ENCODE peak calls at places on chromosomes 11 and 22, in eight cellular contexts. J is aorta; K is upper lobe of left lung; U is HCT116; R is left lung; I is mucosa of descending colon; A is pancreas; X is activated CD8-positive, alpha-beta memory T cell treated with anti-CD3 and anti-CD28 coated beads, Interleukin-2, amount 10 ng/mL, durations not matched to agents 7 days and 5 days. S is an unnamed sample.
A peak's percentile ranks its signal among the peaks of the same experiment; 100 is the strongest.

GRCh38 chr11:122803716-122804115 is 34.6 kb upstream of the CRTAM start:
- ATAC-seq in J (no peak), K (peak; percentile 7), U (peak; percentile 61), R (no peak), I (no peak), A (no peak), X (no peak), S (no peak)

GRCh38 chr22:49929553-49929979 is 11.1 kb downstream of the CRELD2 start:
- ATAC-seq in J (peak; percentile 79), K (peak; percentile 81), U (peak; percentile 86), R (peak; percentile 62), I (peak; percentile 77), A (peak; percentile 68), X (peak; percentile 82), S (peak; percentile 78)

GRCh38 chr11:17810041-17810440 is 75.5 kb downstream of the KCNC1 start:
- ATAC-seq in J (no peak), K (no peak), U (no peak), R (no peak), I (no peak), A (no peak), X (no peak), S (no peak)

GRCh38 chr11:78161346-78161745 is 21.9 kb upstream of the ALG8 start:
- ATAC-seq in J (no peak), K (peak; percentile 15), U (no peak), R (no peak), I (no peak), A (no peak), X (no peak), S (no peak)

GRCh38 chr11:71446942-71447688 is 1.1 kb downstream of the DHCR7 start:
- ATAC-seq in J (no peak), K (peak; percentile 67), U (no peak), R (peak; percentile 23), I (peak; percentile 25), A (peak; percentile 7), X (no peak), S (no peak)

GRCh38 chr11:88157401-88157800 is 17.8 kb downstream of the RAB38 start:
- ATAC-seq in J (no peak), K (no peak), U (no peak), R (no peak), I (no peak), A (no peak), X (no peak), S (no peak)

GRCh38 chr11:128036556-128037093 is 550.7 kb downstream of the ETS1 start:
- ATAC-seq in J (no peak), K (no peak), U (no peak), R (no peak), I (no peak), A (no peak), X (no peak), S (no peak)

GRCh38 chr11:66080055-66080817 is 10.2 kb downstream of the PACS1 start:
- ATAC-seq in J (peak; percentile 80), K (peak; percentile 92), U (peak; percentile 77), R (peak; percentile 75), I (peak; percentile 73), A (peak; percentile 74), X (peak; percentile 62), S (peak; percentile 66)

GRCh38 chr11:59368238-59369022 is 9.7 kb downstream of the OR5AN1 start:
- ATAC-seq in J (no peak), K (peak; percentile 46), U (no peak), R (no peak), I (peak; percentile 37), A (peak; percentile 54), X (no peak), S (no peak)

GRCh38 chr11:34184505-34185015 is 79.1 kb downstream of the NAT10 start:
- ATAC-seq in J (no peak), K (no peak), U (no peak), R (no peak), I (no peak), A (no peak), X (no peak), S (no peak)

GRCh38 chr11:77800445-77800844 is 20.1 kb downstream of the RSF1 start:
- ATAC-seq in J (no peak), K (no peak), U (no peak), R (no peak), I (no peak), A (no peak), X (no peak), S (no peak)

GRCh38 chr22:20472629-20473442 is 22.8 kb downstream of the KLHL22 start:
- ATAC-seq in J (no peak), K (no peak), U (peak; percentile 22), R (no peak), I (no peak), A (no peak), X (no peak), S (no peak)

GRCh38 chr11:92269021-92269420 is 44.4 kb downstream of the FAT3 start:
- ATAC-seq in J (no peak), K (no peak), U (no peak), R (peak; percentile 88), I (no peak), A (no peak), X (no peak), S (no peak)

GRCh38 chr11:72553748-72554147 is 119.4 kb upstream of the CLPB start:
- ATAC-seq in J (no peak), K (no peak), U (peak; percentile 70), R (peak; percentile 47), I (no peak), A (peak; percentile 34), X (peak; percentile 73), S (no peak)

GRCh38 chr22:27636716-27637503 is 164.6 kb downstream of the MN1 start:
- ATAC-seq in J (peak; percentile 34), K (no peak), U (no peak), R (no peak), I (no peak), A (no peak), X (no peak), S (no peak)

GRCh38 chr11:71060358-71060757 is 192.0 kb downstream of the SHANK2 start:
- ATAC-seq in J (no peak), K (no peak), U (no peak), R (no peak), I (no peak), A (no peak), X (no peak), S (no peak)

GRCh38 chr11:9493492-9493891 is 32.7 kb downstream of the ZNF143 start:
- ATAC-seq in J (no peak), K (no peak), U (no peak), R (no peak), I (no peak), A (no peak), X (no peak), S (no peak)

GRCh38 chr22:39316440-39317083 is 2.9 kb downstream of the RPL3 start:
- ATAC-seq in J (peak; percentile 65), K (peak; percentile 53), U (peak; percentile 18), R (peak; percentile 59), I (peak; percentile 49), A (peak; percentile 52), X (peak; percentile 31), S (peak; percentile 48)

GRCh38 chr22:37027556-37027955 is 8.0 kb downstream of the MPST start:
- ATAC-seq in J (no peak), K (no peak), U (no peak), R (no peak), I (no peak), A (no peak), X (no peak), S (no peak)

GRCh38 chr22:17145021-17145680 is 13.9 kb downstream of the HDHD5 start:
- ATAC-seq in J (no peak), K (peak; percentile 21), U (no peak), R (no peak), I (no peak), A (no peak), X (no peak), S (no peak)

GRCh38 chr11:6693342-6694228 is 10.4 kb upstream of the MRPL17 start:
- ATAC-seq in J (no peak), K (peak; percentile 87), U (peak; percentile 70), R (peak; percentile 42), I (no peak), A (peak; percentile 32), X (peak; percentile 49), S (peak; percentile 63)

GRCh38 chr22:39309881-39310714 is 9.3 kb downstream of the RPL3 start:
- ATAC-seq in J (no peak), K (no peak), U (peak; percentile 1), R (no peak), I (no peak), A (no peak), X (peak; percentile 2), S (no peak)

GRCh38 chr22:48551716-48552268 is 1275.9 kb downstream of the BRD1 start:
- ATAC-seq in J (no peak), K (no peak), U (no peak), R (no peak), I (no peak), A (no peak), X (no peak), S (no peak)

GRCh38 chr11:123063396-123064267 is 1.7 kb upstream of the HSPA8 start:
- ATAC-seq in J (no peak), K (peak; percentile 23), U (no peak), R (peak; percentile 13), I (no peak), A (peak; percentile 19), X (no peak), S (no peak)

GRCh38 chr11:45859661-45860140 is 12.4 kb downstream of the CRY2 start:
- ATAC-seq in J (peak; percentile 89), K (peak; percentile 83), U (no peak), R (peak; percentile 68), I (peak; percentile 94), A (peak; percentile 82), X (no peak), S (no peak)

GRCh38 chr22:23749747-23750373 is 1.1 kb downstream of the ZNF70 start:
- ATAC-seq in J (peak; percentile 58), K (no peak), U (no peak), R (no peak), I (no peak), A (peak; percentile 9), X (no peak), S (no peak)

GRCh38 chr11:33266418-33267215 is 9.4 kb downstream of the HIPK3 start:
- ATAC-seq in J (peak; percentile 69), K (peak; percentile 89), U (no peak), R (peak; percentile 49), I (no peak), A (peak; percentile 80), X (no peak), S (no peak)

GRCh38 chr11:19705936-19706335 is 6.7 kb upstream of the NAV2 start:
- ATAC-seq in J (no peak), K (no peak), U (no peak), R (no peak), I (no peak), A (no peak), X (no peak), S (no peak)

GRCh38 chr11:7969756-7970646 is 4.8 kb upstream of the NLRP10 start:
- ATAC-seq in J (no peak), K (no peak), U (no peak), R (no peak), I (no peak), A (no peak), X (no peak), S (no peak)

GRCh38 chr11:17695454-17696441 is 23.6 kb upstream of the MYOD1 start:
- ATAC-seq in J (no peak), K (peak; percentile 13), U (no peak), R (no peak), I (no peak), A (no peak), X (no peak), S (no peak)

GRCh38 chr11:119107538-119108150 is 500 bp downstream of the C2CD2L start:
- ATAC-seq in J (peak; percentile 1), K (peak; percentile 35), U (peak; percentile 21), R (peak; percentile 17), I (peak; percentile 33), A (peak; percentile 24), X (peak; percentile 20), S (peak; percentile 14)

GRCh38 chr11:2156416-2157182 is 4.4 kb downstream of the INS start:
- ATAC-seq in J (peak; percentile 27), K (peak; percentile 60), U (peak; percentile 82), R (peak; percentile 70), I (peak; percentile 75), A (peak; percentile 53), X (peak; percentile 40), S (no peak)

GRCh38 chr11:60847906-60848305 is 6.0 kb downstream of the CCDC86 start:
- ATAC-seq in J (no peak), K (no peak), U (no peak), R (no peak), I (no peak), A (no peak), X (no peak), S (no peak)